ENCODE peak calls at places on chromosome 15, in six cellular contexts. One of them, this sample, is unnamed.

GRCh38 chr15:73927003-73927475 is 777 bp downstream of the LOXL1 start:
- DNase-seq in H9: peak; percentile 67
- DNase-seq in IMR-90: no peak
- DNase-seq in H1: peak; percentile 83
- DNase-seq in mesenchymal stem cell: peak; percentile 54
- DNase-seq in trophoblast cell: peak; percentile 97
- DNase-seq in this sample: no peak

GRCh38 chr15:69732133-69732532 is 279.5 kb downstream of the RPLP1 start:
- DNase-seq in H9: no peak
- DNase-seq in IMR-90: no peak
- DNase-seq in H1: no peak
- DNase-seq in mesenchymal stem cell: no peak
- DNase-seq in trophoblast cell: no peak
- DNase-seq in this sample: no peak

GRCh38 chr15:65326844-65327243 is 22.4 kb downstream of the RNU5B-1 start:
- DNase-seq in H9: no peak
- DNase-seq in IMR-90: no peak
- DNase-seq in H1: no peak
- DNase-seq in mesenchymal stem cell: no peak
- DNase-seq in trophoblast cell: no peak
- DNase-seq in this sample: no peak

GRCh38 chr15:94793641-94794040 is 562.3 kb downstream of the MCTP2 start:
- DNase-seq in H9: no peak
- DNase-seq in IMR-90: peak; percentile 69
- DNase-seq in H1: no peak
- DNase-seq in mesenchymal stem cell: peak; percentile 76
- DNase-seq in trophoblast cell: no peak
- DNase-seq in this sample: no peak

GRCh38 chr15:66433726-66434125 is 47.0 kb downstream of the MAP2K1 start:
- DNase-seq in H9: no peak
- DNase-seq in IMR-90: peak; percentile 17
- DNase-seq in H1: no peak
- DNase-seq in mesenchymal stem cell: no peak
- DNase-seq in trophoblast cell: no peak
- DNase-seq in this sample: no peak

GRCh38 chr15:53354905-53355304 is 404.6 kb downstream of the WDR72 start:
- DNase-seq in H9: no peak
- DNase-seq in IMR-90: no peak
- DNase-seq in H1: no peak
- DNase-seq in mesenchymal stem cell: no peak
- DNase-seq in trophoblast cell: no peak
- DNase-seq in this sample: no peak

GRCh38 chr15:61835476-61836106 is 224.7 kb downstream of the VPS13C start:
- DNase-seq in H9: peak; percentile 83
- DNase-seq in IMR-90: peak; percentile 48
- DNase-seq in H1: peak; percentile 89
- DNase-seq in mesenchymal stem cell: peak; percentile 57
- DNase-seq in trophoblast cell: peak; percentile 65
- DNase-seq in this sample: peak; percentile 65

GRCh38 chr15:60390931-60391501 is 6.8 kb downstream of the ANXA2 start:
- DNase-seq in H9: peak; percentile 50
- DNase-seq in IMR-90: peak; percentile 83
- DNase-seq in H1: no peak
- DNase-seq in mesenchymal stem cell: peak; percentile 92
- DNase-seq in trophoblast cell: peak; percentile 54
- DNase-seq in this sample: peak; percentile 75

GRCh38 chr15:33584797-33585196 is 274.0 kb downstream of the RYR3 start:
- DNase-seq in H9: no peak
- DNase-seq in IMR-90: peak; percentile 12
- DNase-seq in H1: no peak
- DNase-seq in mesenchymal stem cell: no peak
- DNase-seq in trophoblast cell: peak; percentile 18
- DNase-seq in this sample: no peak

GRCh38 chr15:48964898-48965297 is 1.2 kb upstream of the SHC4 start:
- DNase-seq in H9: no peak
- DNase-seq in IMR-90: no peak
- DNase-seq in H1: no peak
- DNase-seq in mesenchymal stem cell: no peak
- DNase-seq in trophoblast cell: no peak
- DNase-seq in this sample: no peak

GRCh38 chr15:48967336-48967735 is 3.6 kb upstream of the SHC4 start:
- DNase-seq in H9: no peak
- DNase-seq in IMR-90: peak; percentile 36
- DNase-seq in H1: no peak
- DNase-seq in mesenchymal stem cell: no peak
- DNase-seq in trophoblast cell: no peak
- DNase-seq in this sample: no peak

GRCh38 chr15:48968066-48968465 is 4.3 kb upstream of the SHC4 start:
- DNase-seq in H9: no peak
- DNase-seq in IMR-90: no peak
- DNase-seq in H1: no peak
- DNase-seq in mesenchymal stem cell: no peak
- DNase-seq in trophoblast cell: no peak
- DNase-seq in this sample: no peak

GRCh38 chr15:48966595-48967301 is 3.0 kb upstream of the SHC4 start:
- DNase-seq in H9: no peak
- DNase-seq in IMR-90: peak; percentile 93
- DNase-seq in H1: no peak
- DNase-seq in mesenchymal stem cell: peak; percentile 59
- DNase-seq in trophoblast cell: no peak
- DNase-seq in this sample: no peak

DNA sequence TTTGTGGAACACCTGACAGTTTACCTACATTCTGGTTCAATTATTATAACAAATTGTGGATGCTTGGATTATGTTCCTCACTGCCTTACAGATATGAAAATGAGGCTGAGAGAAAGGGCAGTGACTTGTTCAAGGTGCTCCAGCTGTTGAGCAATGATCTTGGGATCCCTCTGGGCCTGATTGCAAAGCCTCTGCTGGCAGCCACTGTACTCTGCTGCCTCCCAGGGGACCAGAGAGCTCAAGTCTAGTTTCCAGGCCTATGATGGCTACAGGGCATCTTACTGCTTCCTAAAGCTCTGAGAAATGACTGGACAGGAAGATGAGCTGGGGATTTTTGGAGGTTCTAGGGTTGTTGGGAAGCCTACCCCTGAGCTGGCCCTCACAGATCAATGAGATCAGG is 2.3 kb upstream of the SHC4 start:
- DNase-seq in H9: no peak
- DNase-seq in IMR-90: peak; percentile 78
- DNase-seq in H1: no peak
- DNase-seq in mesenchymal stem cell: peak; percentile 71
- DNase-seq in trophoblast cell: peak; percentile 70
- DNase-seq in this sample: no peak
- H3K14ac ChIP-seq in H9: no peak overlapping the region
- H3K14ac ChIP-seq in IMR-90: peak overlapping the region; percentile 30
- H3K14ac ChIP-seq in H1: no peak overlapping the region
- H3K14ac ChIP-seq in mesenchymal stem cell: no peak overlapping the region
- H3K14ac ChIP-seq in trophoblast cell: no peak overlapping the region
- H3K14ac ChIP-seq in this sample: no peak overlapping the region

GRCh38 chr15:88580532-88580931 is 34.1 kb upstream of the DET1 start:
- DNase-seq in H9: no peak
- DNase-seq in IMR-90: no peak
- DNase-seq in H1: no peak
- DNase-seq in mesenchymal stem cell: no peak
- DNase-seq in trophoblast cell: no peak
- DNase-seq in this sample: no peak
- H2AK5ac ChIP-seq in H9: no peak overlapping the region
- H2AK5ac ChIP-seq in IMR-90: no peak overlapping the region
- H2AK5ac ChIP-seq in H1: no peak overlapping the region
- H2AK5ac ChIP-seq in mesenchymal stem cell: no peak overlapping the region
- H2AK5ac ChIP-seq in trophoblast cell: no peak overlapping the region
- H2AK5ac ChIP-seq in this sample: no peak overlapping the region

GRCh38 chr15:83248151-83248851 is 36.2 kb downstream of the BNC1 start:
- DNase-seq in H9: peak; percentile 49
- DNase-seq in IMR-90: peak; percentile 68
- DNase-seq in H1: peak; percentile 54
- DNase-seq in mesenchymal stem cell: peak; percentile 75
- DNase-seq in trophoblast cell: peak; percentile 92
- DNase-seq in this sample: peak; percentile 85
- H3K27ac ChIP-seq in H9: no peak overlapping the region
- H3K27ac ChIP-seq in IMR-90: no peak overlapping the region
- H3K27ac ChIP-seq in H1: no peak overlapping the region
- H3K27ac ChIP-seq in mesenchymal stem cell: no peak overlapping the region
- H3K27ac ChIP-seq in trophoblast cell: no peak overlapping the region
- H3K27ac ChIP-seq in this sample: no peak overlapping the region

DNA sequence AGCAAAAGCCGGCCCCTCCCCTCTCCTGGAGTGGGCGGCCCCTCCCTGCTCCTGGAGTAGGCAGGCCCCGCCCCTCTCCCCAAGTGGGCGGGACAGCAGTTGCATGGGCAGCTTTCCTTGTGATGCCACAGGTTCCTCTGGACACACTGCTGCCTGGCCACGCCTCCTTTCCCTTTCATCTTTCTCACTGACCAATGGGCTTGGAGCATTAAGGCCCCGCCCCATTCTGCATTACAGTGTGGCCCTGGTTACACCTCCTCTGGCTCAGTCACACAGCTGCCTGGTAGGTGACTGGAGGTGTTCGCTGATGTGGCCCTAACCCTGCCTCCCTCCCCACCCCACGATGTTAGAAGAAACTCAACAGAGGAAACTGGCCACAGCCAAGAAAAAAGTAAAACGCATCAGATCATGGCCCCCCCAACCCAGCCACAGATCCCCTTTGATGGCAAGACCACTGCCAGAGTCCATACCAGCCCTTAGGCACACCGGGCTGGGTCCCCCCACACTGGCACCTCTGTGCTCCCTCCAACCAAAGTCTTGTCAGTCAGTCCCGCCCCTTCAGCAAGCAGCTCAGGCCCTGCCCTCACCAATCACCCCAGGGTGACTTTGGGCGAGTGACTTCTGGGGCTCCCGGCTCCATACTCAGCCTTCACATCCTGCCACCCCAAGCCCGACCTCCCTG is 84.3 kb downstream of the ADAMTS7 start:
- DNase-seq in H9: peak; percentile 97
- DNase-seq in IMR-90: no peak
- DNase-seq in H1: peak; percentile 88
- DNase-seq in mesenchymal stem cell: peak; percentile 18
- DNase-seq in trophoblast cell: peak; percentile 38
- DNase-seq in this sample: no peak
- H3K14ac ChIP-seq in H9: no peak overlapping the region
- H3K14ac ChIP-seq in IMR-90: no peak overlapping the region
- H3K14ac ChIP-seq in H1: no peak overlapping the region
- H3K14ac ChIP-seq in mesenchymal stem cell: no peak overlapping the region
- H3K14ac ChIP-seq in trophoblast cell: no peak overlapping the region
- H3K14ac ChIP-seq in this sample: no peak overlapping the region

GRCh38 chr15:26716069-26716468 is 56.8 kb downstream of the GABRB3 start:
- DNase-seq in H9: no peak
- DNase-seq in IMR-90: no peak
- DNase-seq in H1: no peak
- DNase-seq in mesenchymal stem cell: no peak
- DNase-seq in trophoblast cell: no peak
- DNase-seq in this sample: no peak
- H2AK5ac ChIP-seq in H9: no peak overlapping the region
- H2AK5ac ChIP-seq in IMR-90: no peak overlapping the region
- H2AK5ac ChIP-seq in H1: peak overlapping the region; percentile 43
- H2AK5ac ChIP-seq in mesenchymal stem cell: no peak overlapping the region
- H2AK5ac ChIP-seq in trophoblast cell: no peak overlapping the region
- H2AK5ac ChIP-seq in this sample: no peak overlapping the region

GRCh38 chr15:101207867-101208288 is 44.0 kb downstream of the CHSY1 start:
- DNase-seq in H9: no peak
- DNase-seq in IMR-90: peak; percentile 86
- DNase-seq in H1: no peak
- DNase-seq in mesenchymal stem cell: peak; percentile 79
- DNase-seq in trophoblast cell: peak; percentile 45
- DNase-seq in this sample: no peak

GRCh38 chr15:101211897-101212296 is 40.0 kb downstream of the CHSY1 start:
- DNase-seq in H9: no peak
- DNase-seq in IMR-90: no peak
- DNase-seq in H1: no peak
- DNase-seq in mesenchymal stem cell: no peak
- DNase-seq in trophoblast cell: no peak
- DNase-seq in this sample: no peak

GRCh38 chr15:101210466-101210865 is 41.4 kb downstream of the CHSY1 start:
- DNase-seq in H9: no peak
- DNase-seq in IMR-90: peak; percentile 29
- DNase-seq in H1: no peak
- DNase-seq in mesenchymal stem cell: no peak
- DNase-seq in trophoblast cell: no peak
- DNase-seq in this sample: no peak

GRCh38 chr15:101210058-101210457 is 41.8 kb downstream of the CHSY1 start:
- DNase-seq in H9: no peak
- DNase-seq in IMR-90: no peak
- DNase-seq in H1: no peak
- DNase-seq in mesenchymal stem cell: no peak
- DNase-seq in trophoblast cell: no peak
- DNase-seq in this sample: no peak

GRCh38 chr15:101209285-101209821 is 42.5 kb downstream of the CHSY1 start:
- DNase-seq in H9: no peak
- DNase-seq in IMR-90: no peak
- DNase-seq in H1: no peak
- DNase-seq in mesenchymal stem cell: peak; percentile 46
- DNase-seq in trophoblast cell: no peak
- DNase-seq in this sample: no peak
- H3K27ac ChIP-seq in H9: no peak overlapping the region
- H3K27ac ChIP-seq in IMR-90: no peak overlapping the region
- H3K27ac ChIP-seq in H1: no peak overlapping the region
- H3K27ac ChIP-seq in mesenchymal stem cell: no peak overlapping the region
- H3K27ac ChIP-seq in trophoblast cell: no peak overlapping the region
- H3K27ac ChIP-seq in this sample: no peak overlapping the region

This sample was measured in neuronal stem cell.